ENCODE peak calls at places on chromosome 1, in five cellular contexts. O is caudate nucleus, M is SJSA1, V is kidney, A is thoracic aorta. U is an unnamed sample.

GRCh38 chr1:12376236-12377064 is 146.6 kb downstream of the VPS13D start:
- DNase-seq in M (no peak), A (no peak), V (no peak), O (no peak), U (no peak)

GRCh38 chr1:161382214-161383019 is 14.7 kb upstream of the CFAP126 start:
- DNase-seq in O (no peak), A (no peak), V (no peak), M (peak; percentile 41), U (no peak)

GRCh38 chr1:183593356-183593755 is 3.1 kb upstream of the NCF2 start:
- DNase-seq in V (no peak), M (no peak), O (no peak), A (no peak), U (no peak)

GRCh38 chr1:150695561-150695960 is 1.4 kb downstream of the GOLPH3L start:
- DNase-seq in M (no peak), V (no peak), A (no peak), O (no peak), U (no peak)

GRCh38 chr1:224226849-224227502 is 43.9 kb downstream of the DEGS1 start:
- DNase-seq in O (no peak), A (no peak), M (no peak), V (no peak), U (no peak)

GRCh38 chr1:168141986-168142385 is 5.3 kb upstream of the GPR161 start:
- DNase-seq in O (no peak), M (no peak), V (no peak), A (no peak), U (no peak)

GRCh38 chr1:220631238-220631842 is 58.8 kb upstream of the C1orf115 start:
- DNase-seq in V (no peak), A (no peak), O (no peak), M (no peak), U (no peak)

GRCh38 chr1:30034105-30034626 is 689.2 kb downstream of the MATN1 start:
- DNase-seq in O (no peak), M (no peak), A (no peak), V (no peak), U (no peak)

DNA sequence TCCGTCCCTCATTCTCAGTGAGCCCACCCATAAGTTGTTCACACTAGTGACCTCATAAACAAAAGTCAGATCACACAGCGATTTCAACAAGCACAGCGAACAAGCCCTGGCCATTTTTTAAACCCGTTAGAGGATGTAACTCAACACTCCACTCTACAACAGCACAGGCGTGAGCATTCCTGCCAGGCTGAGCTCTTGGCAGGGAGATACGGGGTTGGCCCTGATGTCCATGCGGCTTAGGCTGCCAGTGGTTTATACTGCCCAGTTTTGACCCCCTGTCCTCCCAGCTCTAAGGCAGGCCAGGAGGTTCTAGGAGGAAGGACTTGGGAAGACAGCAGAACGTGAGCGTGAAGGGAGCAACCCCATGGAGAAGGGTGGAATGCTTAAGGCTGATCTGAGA is 35.0 kb downstream of the PARP1 start:
- DNase-seq in O (no peak), M (no peak), A (no peak), V (no peak), U (no peak)
- H3K27ac ChIP-seq in O (no peak overlapping the region), M (no peak overlapping the region), A (no peak overlapping the region), V (no peak overlapping the region), U (no peak overlapping the region)

DNA sequence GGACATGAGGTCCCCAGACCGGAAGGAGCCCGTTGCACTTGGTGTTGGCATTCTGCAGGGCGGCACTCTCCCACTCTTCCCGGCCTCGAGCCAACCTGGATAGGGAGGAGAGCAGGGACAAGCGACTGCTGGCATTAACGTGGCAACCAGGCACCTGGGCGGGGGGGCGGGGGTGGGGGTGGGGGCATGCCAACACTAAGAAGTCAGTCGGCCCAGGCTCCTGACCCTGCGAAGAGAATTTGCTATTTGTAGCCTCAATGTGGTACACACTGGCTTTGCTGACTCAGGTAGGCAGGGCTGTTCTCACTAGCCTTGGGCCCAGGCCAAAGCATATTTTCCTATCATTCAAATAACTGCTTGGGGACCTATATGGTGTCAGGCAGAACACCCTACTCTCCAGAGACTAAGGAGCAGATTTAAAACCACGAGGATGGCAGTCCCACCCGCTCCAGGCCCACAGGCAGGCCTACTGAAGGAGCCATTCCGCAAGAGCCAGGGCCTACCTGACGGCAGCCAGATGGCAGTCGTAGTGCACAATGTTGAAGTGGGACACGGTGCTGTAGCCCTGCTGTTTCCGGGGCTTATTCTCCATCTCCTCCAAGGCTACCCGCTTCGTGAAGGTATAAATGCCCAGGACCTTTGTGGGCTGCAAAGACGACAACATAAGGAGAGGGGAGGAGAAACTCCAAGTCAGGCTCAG is 123.7 kb downstream of the UBR4 start:
- DNase-seq in V (no peak), A (no peak), M (no peak), O (no peak), U (no peak)
- H3K27ac ChIP-seq in V (peak overlapping the region; percentile 86), A (no peak overlapping the region), M (no peak overlapping the region), O (no peak overlapping the region), U (no peak overlapping the region)

GRCh38 chr1:184910596-184910995 is 63.7 kb downstream of the NIBAN1 start:
- DNase-seq in A (peak; percentile 64), O (no peak), M (no peak), V (no peak), U (no peak)
- H3K27ac ChIP-seq in A (peak overlapping the region; percentile 62), O (no peak overlapping the region), M (no peak overlapping the region), V (no peak overlapping the region), U (no peak overlapping the region)

GRCh38 chr1:203860396-203860951 is 925 bp upstream of the SNRPE start:
- DNase-seq in O (no peak), V (peak; percentile 78), A (no peak), M (peak; percentile 53), U (no peak)
- H3K27ac ChIP-seq in O (peak overlapping the region; percentile 52), V (peak overlapping the region; percentile 14), A (peak overlapping the region; percentile 42), M (peak overlapping the region; percentile 15), U (no peak overlapping the region)